ENCODE peak calls at places on chromosomes 2 and 18, in five cellular contexts. One of them, this sample, is unnamed.

GRCh38 chr2:114442545-114442944 is at the start of gene DPP10:
- DNase-seq in CD8-positive, alpha-beta memory T cell: no peak
- DNase-seq in fibroblast of lung: no peak
- DNase-seq in H7: peak; percentile 10
- DNase-seq in esophagus squamous epithelium: no peak
- DNase-seq in this sample: peak; percentile 2

GRCh38 chr18:1499265-1499664 is 594.6 kb downstream of the ADCYAP1 start:
- DNase-seq in CD8-positive, alpha-beta memory T cell: no peak
- DNase-seq in fibroblast of lung: no peak
- DNase-seq in H7: no peak
- DNase-seq in esophagus squamous epithelium: no peak
- DNase-seq in this sample: no peak

GRCh38 chr18:51170689-51171088 is 26.8 kb downstream of the MEX3C start:
- DNase-seq in CD8-positive, alpha-beta memory T cell: no peak
- DNase-seq in fibroblast of lung: no peak
- DNase-seq in H7: no peak
- DNase-seq in esophagus squamous epithelium: no peak
- DNase-seq in this sample: no peak

GRCh38 chr18:13202571-13202970 is 16.0 kb upstream of the LDLRAD4 start:
- DNase-seq in CD8-positive, alpha-beta memory T cell: no peak
- DNase-seq in fibroblast of lung: no peak
- DNase-seq in H7: no peak
- DNase-seq in esophagus squamous epithelium: no peak
- DNase-seq in this sample: no peak

GRCh38 chr2:10243926-10244270 is 58.8 kb upstream of the HPCAL1 start:
- DNase-seq in CD8-positive, alpha-beta memory T cell: no peak
- DNase-seq in fibroblast of lung: no peak
- DNase-seq in H7: no peak
- DNase-seq in esophagus squamous epithelium: no peak
- DNase-seq in this sample: no peak

GRCh38 chr2:221572180-221572820 is at the start of gene EPHA4:
- DNase-seq in CD8-positive, alpha-beta memory T cell: peak; percentile 90
- DNase-seq in fibroblast of lung: peak; percentile 88
- DNase-seq in H7: peak; percentile 96
- DNase-seq in esophagus squamous epithelium: no peak
- DNase-seq in this sample: peak; percentile 72

GRCh38 chr18:35786359-35787042 is 186.0 kb upstream of the RMP24 start:
- DNase-seq in CD8-positive, alpha-beta memory T cell: no peak
- DNase-seq in fibroblast of lung: no peak
- DNase-seq in H7: no peak
- DNase-seq in esophagus squamous epithelium: no peak
- DNase-seq in this sample: no peak

GRCh38 chr18:23882616-23883276 is 131.8 kb upstream of the TTC39C start:
- DNase-seq in CD8-positive, alpha-beta memory T cell: no peak
- DNase-seq in fibroblast of lung: no peak
- DNase-seq in H7: no peak
- DNase-seq in esophagus squamous epithelium: no peak
- DNase-seq in this sample: no peak

GRCh38 chr2:236858661-236859060 is 227.0 kb upstream of the COPS8 start:
- DNase-seq in CD8-positive, alpha-beta memory T cell: no peak
- DNase-seq in fibroblast of lung: no peak
- DNase-seq in H7: no peak
- DNase-seq in esophagus squamous epithelium: no peak
- DNase-seq in this sample: no peak

GRCh38 chr2:96762529-96763253 is 2.0 kb downstream of the CNNM4 start:
- DNase-seq in CD8-positive, alpha-beta memory T cell: no peak
- DNase-seq in fibroblast of lung: peak; percentile 54
- DNase-seq in H7: peak; percentile 73
- DNase-seq in esophagus squamous epithelium: no peak
- DNase-seq in this sample: no peak

GRCh38 chr2:204436267-204436666 is 109.0 kb upstream of the PARD3B start:
- DNase-seq in CD8-positive, alpha-beta memory T cell: no peak
- DNase-seq in fibroblast of lung: no peak
- DNase-seq in H7: no peak
- DNase-seq in esophagus squamous epithelium: no peak
- DNase-seq in this sample: no peak

GRCh38 chr2:114517580-114517979 is 75.1 kb downstream of the DPP10 start:
- DNase-seq in CD8-positive, alpha-beta memory T cell: no peak
- DNase-seq in fibroblast of lung: no peak
- DNase-seq in H7: no peak
- DNase-seq in esophagus squamous epithelium: no peak
- DNase-seq in this sample: no peak

GRCh38 chr2:134669731-134670669 is 48.8 kb downstream of the TMEM163 start:
- DNase-seq in CD8-positive, alpha-beta memory T cell: peak; percentile 91
- DNase-seq in fibroblast of lung: no peak
- DNase-seq in H7: no peak
- DNase-seq in esophagus squamous epithelium: no peak
- DNase-seq in this sample: no peak

GRCh38 chr2:75432761-75433361 is 127.9 kb downstream of the EVA1A start:
- DNase-seq in CD8-positive, alpha-beta memory T cell: no peak
- DNase-seq in fibroblast of lung: peak; percentile 81
- DNase-seq in H7: no peak
- DNase-seq in esophagus squamous epithelium: no peak
- DNase-seq in this sample: peak; percentile 29
- H3K4me3 ChIP-seq in CD8-positive, alpha-beta memory T cell: no peak overlapping the region
- H3K4me3 ChIP-seq in fibroblast of lung: no peak overlapping the region
- H3K4me3 ChIP-seq in H7: no peak overlapping the region
- H3K4me3 ChIP-seq in esophagus squamous epithelium: no peak overlapping the region
- H3K4me3 ChIP-seq in this sample: no peak overlapping the region

GRCh38 chr2:118861242-118861641 is 13.8 kb upstream of the EN1 start:
- DNase-seq in CD8-positive, alpha-beta memory T cell: no peak
- DNase-seq in fibroblast of lung: no peak
- DNase-seq in H7: no peak
- DNase-seq in esophagus squamous epithelium: no peak
- DNase-seq in this sample: no peak

GRCh38 chr2:118864207-118864606 is 16.8 kb upstream of the EN1 start:
- DNase-seq in CD8-positive, alpha-beta memory T cell: no peak
- DNase-seq in fibroblast of lung: no peak
- DNase-seq in H7: peak; percentile 2
- DNase-seq in esophagus squamous epithelium: no peak
- DNase-seq in this sample: no peak

GRCh38 chr2:118861741-118862140 is 14.3 kb upstream of the EN1 start:
- DNase-seq in CD8-positive, alpha-beta memory T cell: no peak
- DNase-seq in fibroblast of lung: no peak
- DNase-seq in H7: no peak
- DNase-seq in esophagus squamous epithelium: no peak
- DNase-seq in this sample: no peak

GRCh38 chr2:118860506-118860905 is 13.1 kb upstream of the EN1 start:
- DNase-seq in CD8-positive, alpha-beta memory T cell: no peak
- DNase-seq in fibroblast of lung: no peak
- DNase-seq in H7: peak; percentile 26
- DNase-seq in esophagus squamous epithelium: no peak
- DNase-seq in this sample: no peak

DNA sequence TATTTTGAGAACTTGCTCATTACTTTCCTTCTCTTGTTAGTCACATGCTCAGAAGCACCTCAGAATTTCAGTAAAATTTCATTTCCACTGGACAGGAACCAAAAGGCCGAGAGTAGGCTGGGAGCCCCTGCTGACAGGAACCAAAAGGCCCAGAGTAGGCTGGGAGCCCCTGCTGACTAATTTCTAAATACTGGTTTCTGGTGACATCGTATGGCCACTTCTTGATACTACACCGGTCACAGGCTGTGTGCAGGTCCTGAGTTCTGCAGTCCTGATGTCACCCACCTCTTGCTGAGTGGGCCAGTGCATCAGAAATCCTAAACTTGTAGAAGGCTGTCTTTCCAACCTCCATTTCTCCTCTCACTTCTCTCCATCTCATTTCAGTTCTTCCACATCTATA is 17.7 kb upstream of the EN1 start:
- DNase-seq in CD8-positive, alpha-beta memory T cell: no peak
- DNase-seq in fibroblast of lung: no peak
- DNase-seq in H7: peak; percentile 75
- DNase-seq in esophagus squamous epithelium: no peak
- DNase-seq in this sample: peak; percentile 64
- H3K27me3 ChIP-seq in CD8-positive, alpha-beta memory T cell: no peaks in the 10 kb centered on the region
- H3K27me3 ChIP-seq in fibroblast of lung: peaks cover 5% of the 10 kb centered on the region
- H3K27me3 ChIP-seq in H7: peaks cover 20% of the 10 kb centered on the region
- H3K27me3 ChIP-seq in esophagus squamous epithelium: peaks cover 2% of the 10 kb centered on the region
- H3K27me3 ChIP-seq in this sample: peaks cover 17% of the 10 kb centered on the region

GRCh38 chr2:149259136-149259535 is 71.3 kb upstream of the LYPD6 start:
- DNase-seq in CD8-positive, alpha-beta memory T cell: no peak
- DNase-seq in fibroblast of lung: no peak
- DNase-seq in H7: no peak
- DNase-seq in esophagus squamous epithelium: no peak
- DNase-seq in this sample: no peak
- H3K4me3 ChIP-seq in CD8-positive, alpha-beta memory T cell: no peak overlapping the region
- H3K4me3 ChIP-seq in fibroblast of lung: no peak overlapping the region
- H3K4me3 ChIP-seq in H7: no peak overlapping the region
- H3K4me3 ChIP-seq in esophagus squamous epithelium: no peak overlapping the region
- H3K4me3 ChIP-seq in this sample: no peak overlapping the region

GRCh38 chr18:79801641-79802040 is 3.9 kb downstream of the KCNG2 start:
- DNase-seq in CD8-positive, alpha-beta memory T cell: no peak
- DNase-seq in fibroblast of lung: no peak
- DNase-seq in H7: no peak
- DNase-seq in esophagus squamous epithelium: no peak
- DNase-seq in this sample: no peak

GRCh38 chr18:79800353-79801180 is 2.8 kb downstream of the KCNG2 start:
- DNase-seq in CD8-positive, alpha-beta memory T cell: no peak
- DNase-seq in fibroblast of lung: no peak
- DNase-seq in H7: no peak
- DNase-seq in esophagus squamous epithelium: no peak
- DNase-seq in this sample: no peak

GRCh38 chr18:79802298-79802697 is 4.6 kb downstream of the KCNG2 start:
- DNase-seq in CD8-positive, alpha-beta memory T cell: no peak
- DNase-seq in fibroblast of lung: no peak
- DNase-seq in H7: peak; percentile 38
- DNase-seq in esophagus squamous epithelium: no peak
- DNase-seq in this sample: no peak

GRCh38 chr18:79799619-79800352 is 2.0 kb downstream of the KCNG2 start:
- DNase-seq in CD8-positive, alpha-beta memory T cell: no peak
- DNase-seq in fibroblast of lung: no peak
- DNase-seq in H7: peak; percentile 60
- DNase-seq in esophagus squamous epithelium: no peak
- DNase-seq in this sample: no peak

GRCh38 chr18:79801217-79801616 is 3.5 kb downstream of the KCNG2 start:
- DNase-seq in CD8-positive, alpha-beta memory T cell: no peak
- DNase-seq in fibroblast of lung: no peak
- DNase-seq in H7: no peak
- DNase-seq in esophagus squamous epithelium: no peak
- DNase-seq in this sample: no peak
- H3K27me3 ChIP-seq in CD8-positive, alpha-beta memory T cell: peaks cover 11% of the 10 kb centered on the region
- H3K27me3 ChIP-seq in fibroblast of lung: peaks cover 28% of the 10 kb centered on the region
- H3K27me3 ChIP-seq in H7: peaks cover 36% of the 10 kb centered on the region
- H3K27me3 ChIP-seq in esophagus squamous epithelium: peaks cover 22% of the 10 kb centered on the region
- H3K27me3 ChIP-seq in this sample: peaks cover 19% of the 10 kb centered on the region

GRCh38 chr2:64826703-64827102 is 162.5 kb upstream of the SLC1A4 start:
- DNase-seq in CD8-positive, alpha-beta memory T cell: no peak
- DNase-seq in fibroblast of lung: no peak
- DNase-seq in H7: no peak
- DNase-seq in esophagus squamous epithelium: no peak
- DNase-seq in this sample: no peak

GRCh38 chr2:64829522-64829921 is 159.7 kb upstream of the SLC1A4 start:
- DNase-seq in CD8-positive, alpha-beta memory T cell: no peak
- DNase-seq in fibroblast of lung: no peak
- DNase-seq in H7: no peak
- DNase-seq in esophagus squamous epithelium: no peak
- DNase-seq in this sample: no peak

GRCh38 chr2:64832926-64833325 is 156.3 kb upstream of the SLC1A4 start:
- DNase-seq in CD8-positive, alpha-beta memory T cell: no peak
- DNase-seq in fibroblast of lung: no peak
- DNase-seq in H7: no peak
- DNase-seq in esophagus squamous epithelium: no peak
- DNase-seq in this sample: no peak

GRCh38 chr2:64831977-64832328 is 157.2 kb upstream of the SLC1A4 start:
- DNase-seq in CD8-positive, alpha-beta memory T cell: no peak
- DNase-seq in fibroblast of lung: no peak
- DNase-seq in H7: no peak
- DNase-seq in esophagus squamous epithelium: no peak
- DNase-seq in this sample: no peak

DNA sequence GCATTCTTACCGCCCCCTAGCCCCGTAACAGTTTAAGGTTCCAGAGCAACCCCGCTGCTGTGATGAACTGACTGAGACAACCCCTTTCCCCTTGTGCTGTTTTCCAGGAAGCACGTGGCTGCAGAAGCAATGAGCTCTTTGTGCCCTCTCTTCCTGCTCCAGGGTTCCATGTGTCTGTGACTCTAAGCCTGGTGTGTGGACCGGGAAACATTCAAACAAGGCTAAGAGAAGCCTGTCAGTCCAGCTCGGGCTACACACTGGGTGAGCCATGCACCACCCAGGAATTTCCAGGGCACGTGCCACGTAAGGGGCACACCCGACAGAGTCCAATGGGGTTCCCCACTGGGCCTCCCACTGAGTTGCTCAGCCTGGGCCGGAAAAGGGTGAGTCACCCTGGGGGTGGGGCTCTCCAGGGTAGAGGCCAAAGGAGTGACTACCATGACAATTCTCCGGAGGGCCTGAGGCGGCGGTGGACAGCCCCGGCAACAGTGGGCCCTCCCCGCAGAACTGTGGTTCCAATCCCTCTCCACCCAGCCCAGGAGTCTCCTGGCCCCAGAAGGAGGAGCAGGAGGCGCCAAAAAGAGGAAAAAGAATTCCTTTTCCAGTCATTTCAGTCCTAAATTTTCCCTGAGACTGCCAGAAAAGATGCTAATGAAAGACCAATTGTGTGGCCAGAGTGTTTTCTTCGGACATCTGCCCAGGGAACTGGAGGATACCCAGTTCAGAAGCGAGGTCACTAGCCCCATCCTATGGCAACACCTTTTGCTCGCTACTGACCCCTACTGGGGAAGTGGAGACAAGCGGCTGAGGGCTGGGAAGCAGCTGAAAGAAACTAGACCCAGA is 157.8 kb upstream of the SLC1A4 start:
- DNase-seq in CD8-positive, alpha-beta memory T cell: peak; percentile 71
- DNase-seq in fibroblast of lung: peak; percentile 88
- DNase-seq in H7: peak; percentile 82
- DNase-seq in esophagus squamous epithelium: peak; percentile 35
- DNase-seq in this sample: peak; percentile 95
- H3K4me3 ChIP-seq in CD8-positive, alpha-beta memory T cell: peak overlapping the region; percentile 33
- H3K4me3 ChIP-seq in fibroblast of lung: no peak overlapping the region
- H3K4me3 ChIP-seq in H7: no peak overlapping the region
- H3K4me3 ChIP-seq in esophagus squamous epithelium: no peak overlapping the region
- H3K4me3 ChIP-seq in this sample: no peak overlapping the region

DNA sequence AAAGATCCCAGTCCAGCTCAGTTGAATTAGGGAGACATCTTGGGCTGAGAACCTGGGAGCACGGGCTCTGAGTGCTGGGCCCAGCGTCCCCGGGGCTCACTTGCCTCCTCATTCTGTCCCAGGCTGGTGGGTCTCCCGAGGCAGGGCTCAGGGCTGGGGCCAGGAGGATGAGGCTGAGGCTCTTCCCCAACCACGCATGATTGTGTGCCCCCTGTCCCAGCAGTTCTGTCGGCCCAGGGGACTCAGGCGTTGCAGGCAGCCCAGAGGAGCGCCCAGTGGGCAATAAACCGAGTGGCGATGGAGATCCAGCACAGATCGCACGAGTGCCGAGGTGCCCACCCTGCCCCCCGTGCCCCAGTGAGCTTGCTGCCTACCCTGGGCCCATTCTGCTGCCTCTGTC is 910 bp downstream of the PRSS56 start:
- DNase-seq in CD8-positive, alpha-beta memory T cell: no peak
- DNase-seq in fibroblast of lung: no peak
- DNase-seq in H7: peak; percentile 55
- DNase-seq in esophagus squamous epithelium: no peak
- DNase-seq in this sample: no peak
- H3K27me3 ChIP-seq in CD8-positive, alpha-beta memory T cell: peaks cover 22% of the 10 kb centered on the region
- H3K27me3 ChIP-seq in fibroblast of lung: peaks cover 15% of the 10 kb centered on the region
- H3K27me3 ChIP-seq in H7: peaks cover 30% of the 10 kb centered on the region
- H3K27me3 ChIP-seq in esophagus squamous epithelium: peaks cover 24% of the 10 kb centered on the region
- H3K27me3 ChIP-seq in this sample: peaks cover 57% of the 10 kb centered on the region